ENCODE peak calls at places on chromosome 13, in five cellular contexts. L, W, I, D and J are unnamed samples.

GRCh38 chr13:106348032-106348431 is 187.4 kb downstream of the EFNB2 start:
- DNase-seq in L (no peak), W (no peak), I (peak), D (no peak), J (no peak)

GRCh38 chr13:78618411-78618810 is 15.1 kb upstream of the POU4F1 start:
- DNase-seq in L (no peak), W (no peak), I (no peak), D (no peak), J (no peak)

GRCh38 chr13:96090240-96091101 is 564 bp downstream of the HS6ST3 start:
- DNase-seq in L (no peak), W (no peak), I (peak), D (peak), J (no peak)

GRCh38 chr13:40063278-40063698 is 407.8 kb downstream of the COG6 start:
- DNase-seq in L (no peak), W (no peak), I (no peak), D (no peak), J (no peak)

GRCh38 chr13:102569488-102569887 is 27.3 kb upstream of the TPP2 start:
- DNase-seq in L (no peak), W (no peak), I (peak), D (no peak), J (peak)

GRCh38 chr13:39874331-39875055 is 219.0 kb downstream of the COG6 start:
- DNase-seq in L (no peak), W (no peak), I (no peak), D (no peak), J (no peak)

GRCh38 chr13:99984463-99985242 is 3.1 kb downstream of the ZIC2 start:
- DNase-seq in L (no peak), W (no peak), I (no peak), D (no peak), J (no peak)

GRCh38 chr13:76848596-76848995 is 37.6 kb downstream of the KCTD12 start:
- DNase-seq in L (peak), W (no peak), I (peak), D (no peak), J (no peak)

GRCh38 chr13:52158629-52159158 is 703 bp downstream of the NEK3 start:
- DNase-seq in L (peak), W (no peak), I (no peak), D (peak), J (no peak)

GRCh38 chr13:112772929-112773328 is 83.1 kb downstream of the ATP11A start:
- DNase-seq in L (no peak), W (no peak), I (no peak), D (peak), J (no peak)

GRCh38 chr13:30105381-30105780 is 202.0 kb downstream of the KATNAL1 start:
- DNase-seq in L (no peak), W (no peak), I (no peak), D (no peak), J (no peak)

GRCh38 chr13:21175656-21176194 is 627 bp downstream of the SKA3 start:
- DNase-seq in L (peak), W (no peak), I (peak), D (no peak), J (peak)

GRCh38 chr13:73428137-73428536 is 369.3 kb downstream of the KLF5 start:
- DNase-seq in L (peak), W (no peak), I (peak), D (no peak), J (peak)

GRCh38 chr13:51838235-51838846 is 6.6 kb downstream of the TMEM272 start:
- DNase-seq in L (no peak), W (no peak), I (peak), D (no peak), J (peak)

GRCh38 chr13:23679214-23679613 is 109.0 kb downstream of the TNFRSF19 start:
- DNase-seq in L (no peak), W (no peak), I (peak), D (no peak), J (peak)

GRCh38 chr13:31998131-31998530 is 33.4 kb upstream of the FRY start:
- DNase-seq in L (no peak), W (no peak), I (no peak), D (peak), J (no peak)

GRCh38 chr13:20489185-20489820 is 36.4 kb downstream of the CRYL1 start:
- DNase-seq in L (peak), W (no peak), I (no peak), D (peak), J (no peak)

GRCh38 chr13:76820759-76821158 is 65.4 kb downstream of the KCTD12 start:
- DNase-seq in L (peak), W (no peak), I (peak), D (no peak), J (peak)

GRCh38 chr13:36884235-36884634 is 35.8 kb downstream of the SMAD9 start:
- DNase-seq in L (no peak), W (no peak), I (no peak), D (no peak), J (no peak)

GRCh38 chr13:113117335-113117872 is 5.2 kb upstream of the F10 start:
- DNase-seq in L (no peak), W (no peak), I (no peak), D (no peak), J (no peak)